ENCODE peak calls at places on chromosome 22, in ten cellular contexts. One of them, this sample, is unnamed. For H3K27me3 and H3K36me3, the result is how much of the 10 kb centered on the place peaks cover.

GRCh38 chr22:46057206-46057605 is 80.2 kb upstream of the WNT7B start:
- DNase-seq in body of pancreas: peak
- DNase-seq in colonic mucosa: no peak
- DNase-seq in Peyer's patch: no peak
- DNase-seq in esophagus squamous epithelium: no peak
- DNase-seq in aorta: peak
- DNase-seq in cardiac muscle cell: no peak
- DNase-seq in naive thymus-derived CD4-positive, alpha-beta T cell: no peak
- DNase-seq in stomach: peak
- DNase-seq in fibroblast of lung: peak
- DNase-seq in this sample: no peak

GRCh38 chr22:46451741-46452140 is 85.7 kb downstream of the CELSR1 start:
- DNase-seq in body of pancreas: no peak
- DNase-seq in colonic mucosa: no peak
- DNase-seq in Peyer's patch: no peak
- DNase-seq in esophagus squamous epithelium: no peak
- DNase-seq in aorta: no peak
- DNase-seq in cardiac muscle cell: no peak
- DNase-seq in naive thymus-derived CD4-positive, alpha-beta T cell: no peak
- DNase-seq in stomach: no peak
- DNase-seq in fibroblast of lung: no peak
- DNase-seq in this sample: no peak

GRCh38 chr22:42270512-42271190 is at the start of gene TCF20:
- DNase-seq in body of pancreas: peak
- DNase-seq in colonic mucosa: peak
- DNase-seq in Peyer's patch: peak
- DNase-seq in esophagus squamous epithelium: no peak
- DNase-seq in aorta: peak
- DNase-seq in cardiac muscle cell: peak
- DNase-seq in naive thymus-derived CD4-positive, alpha-beta T cell: peak
- DNase-seq in stomach: peak
- DNase-seq in fibroblast of lung: peak
- DNase-seq in this sample: peak

GRCh38 chr22:33049125-33049729 is 9.0 kb downstream of the SYN3 start:
- DNase-seq in body of pancreas: peak
- DNase-seq in colonic mucosa: peak
- DNase-seq in Peyer's patch: peak
- DNase-seq in esophagus squamous epithelium: no peak
- DNase-seq in aorta: peak
- DNase-seq in cardiac muscle cell: peak
- DNase-seq in naive thymus-derived CD4-positive, alpha-beta T cell: peak
- DNase-seq in stomach: peak
- DNase-seq in fibroblast of lung: peak
- DNase-seq in this sample: peak

GRCh38 chr22:30868663-30869385 is 99.8 kb downstream of the MORC2 start:
- DNase-seq in body of pancreas: no peak
- DNase-seq in colonic mucosa: no peak
- DNase-seq in Peyer's patch: no peak
- DNase-seq in esophagus squamous epithelium: no peak
- DNase-seq in aorta: peak
- DNase-seq in cardiac muscle cell: no peak
- DNase-seq in naive thymus-derived CD4-positive, alpha-beta T cell: no peak
- DNase-seq in stomach: no peak
- DNase-seq in fibroblast of lung: peak
- DNase-seq in this sample: no peak

GRCh38 chr22:17664414-17665045 is 26.0 kb downstream of the BCL2L13 start:
- DNase-seq in body of pancreas: no peak
- DNase-seq in colonic mucosa: no peak
- DNase-seq in Peyer's patch: no peak
- DNase-seq in esophagus squamous epithelium: no peak
- DNase-seq in aorta: no peak
- DNase-seq in cardiac muscle cell: no peak
- DNase-seq in naive thymus-derived CD4-positive, alpha-beta T cell: no peak
- DNase-seq in stomach: no peak
- DNase-seq in fibroblast of lung: no peak
- DNase-seq in this sample: no peak

GRCh38 chr22:16917144-16918003 is 90.6 kb downstream of the GAB4 start:
- DNase-seq in body of pancreas: peak
- DNase-seq in colonic mucosa: peak
- DNase-seq in Peyer's patch: peak
- DNase-seq in esophagus squamous epithelium: no peak
- DNase-seq in aorta: peak
- DNase-seq in cardiac muscle cell: peak
- DNase-seq in naive thymus-derived CD4-positive, alpha-beta T cell: peak
- DNase-seq in stomach: peak
- DNase-seq in fibroblast of lung: peak
- DNase-seq in this sample: peak

GRCh38 chr22:32752326-32752725 is 49.2 kb upstream of the TIMP3 start:
- DNase-seq in body of pancreas: no peak
- DNase-seq in colonic mucosa: no peak
- DNase-seq in Peyer's patch: no peak
- DNase-seq in esophagus squamous epithelium: no peak
- DNase-seq in aorta: no peak
- DNase-seq in cardiac muscle cell: no peak
- DNase-seq in naive thymus-derived CD4-positive, alpha-beta T cell: no peak
- DNase-seq in stomach: no peak
- DNase-seq in fibroblast of lung: no peak
- DNase-seq in this sample: no peak

GRCh38 chr22:33038131-33038772 is 19.9 kb downstream of the SYN3 start:
- DNase-seq in body of pancreas: no peak
- DNase-seq in colonic mucosa: no peak
- DNase-seq in Peyer's patch: no peak
- DNase-seq in esophagus squamous epithelium: no peak
- DNase-seq in aorta: no peak
- DNase-seq in cardiac muscle cell: no peak
- DNase-seq in naive thymus-derived CD4-positive, alpha-beta T cell: no peak
- DNase-seq in stomach: no peak
- DNase-seq in fibroblast of lung: no peak
- DNase-seq in this sample: no peak

GRCh38 chr22:20750461-20751184 is 23.3 kb upstream of the SERPIND1 start:
- DNase-seq in body of pancreas: peak
- DNase-seq in colonic mucosa: peak
- DNase-seq in Peyer's patch: peak
- DNase-seq in esophagus squamous epithelium: no peak
- DNase-seq in aorta: peak
- DNase-seq in cardiac muscle cell: peak
- DNase-seq in naive thymus-derived CD4-positive, alpha-beta T cell: no peak
- DNase-seq in stomach: peak
- DNase-seq in fibroblast of lung: peak
- DNase-seq in this sample: peak

GRCh38 chr22:24289138-24289537 is 18.5 kb downstream of the SPECC1L start:
- DNase-seq in body of pancreas: no peak
- DNase-seq in colonic mucosa: no peak
- DNase-seq in Peyer's patch: no peak
- DNase-seq in esophagus squamous epithelium: no peak
- DNase-seq in aorta: no peak
- DNase-seq in cardiac muscle cell: peak
- DNase-seq in naive thymus-derived CD4-positive, alpha-beta T cell: no peak
- DNase-seq in stomach: no peak
- DNase-seq in fibroblast of lung: peak
- DNase-seq in this sample: no peak

GRCh38 chr22:42901790-42902508 is 44.9 kb upstream of the ARFGAP3 start:
- DNase-seq in body of pancreas: no peak
- DNase-seq in colonic mucosa: no peak
- DNase-seq in Peyer's patch: no peak
- DNase-seq in esophagus squamous epithelium: no peak
- DNase-seq in aorta: no peak
- DNase-seq in cardiac muscle cell: no peak
- DNase-seq in naive thymus-derived CD4-positive, alpha-beta T cell: no peak
- DNase-seq in stomach: no peak
- DNase-seq in fibroblast of lung: no peak
- DNase-seq in this sample: peak

GRCh38 chr22:24421428-24421931 is 5.9 kb upstream of the ADORA2A start:
- DNase-seq in body of pancreas: no peak
- DNase-seq in colonic mucosa: no peak
- DNase-seq in Peyer's patch: no peak
- DNase-seq in esophagus squamous epithelium: no peak
- DNase-seq in aorta: no peak
- DNase-seq in cardiac muscle cell: no peak
- DNase-seq in naive thymus-derived CD4-positive, alpha-beta T cell: peak
- DNase-seq in stomach: no peak
- DNase-seq in fibroblast of lung: no peak
- DNase-seq in this sample: no peak

GRCh38 chr22:42080287-42080686 is 787 bp downstream of the SMDT1 start:
- DNase-seq in body of pancreas: peak
- DNase-seq in colonic mucosa: peak
- DNase-seq in Peyer's patch: peak
- DNase-seq in esophagus squamous epithelium: no peak
- DNase-seq in aorta: no peak
- DNase-seq in cardiac muscle cell: peak
- DNase-seq in naive thymus-derived CD4-positive, alpha-beta T cell: no peak
- DNase-seq in stomach: peak
- DNase-seq in fibroblast of lung: peak
- DNase-seq in this sample: no peak

GRCh38 chr22:37518509-37519267 is 527 bp downstream of the CARD10 start:
- DNase-seq in body of pancreas: peak
- DNase-seq in colonic mucosa: peak
- DNase-seq in Peyer's patch: no peak
- DNase-seq in esophagus squamous epithelium: no peak
- DNase-seq in aorta: no peak
- DNase-seq in cardiac muscle cell: peak
- DNase-seq in naive thymus-derived CD4-positive, alpha-beta T cell: no peak
- DNase-seq in stomach: no peak
- DNase-seq in fibroblast of lung: no peak
- DNase-seq in this sample: no peak

GRCh38 chr22:28560005-28560742 is 119.5 kb downstream of the TTC28 start:
- DNase-seq in body of pancreas: no peak
- DNase-seq in colonic mucosa: no peak
- DNase-seq in Peyer's patch: no peak
- DNase-seq in esophagus squamous epithelium: no peak
- DNase-seq in aorta: no peak
- DNase-seq in cardiac muscle cell: no peak
- DNase-seq in naive thymus-derived CD4-positive, alpha-beta T cell: no peak
- DNase-seq in stomach: no peak
- DNase-seq in fibroblast of lung: peak
- DNase-seq in this sample: no peak

DNA sequence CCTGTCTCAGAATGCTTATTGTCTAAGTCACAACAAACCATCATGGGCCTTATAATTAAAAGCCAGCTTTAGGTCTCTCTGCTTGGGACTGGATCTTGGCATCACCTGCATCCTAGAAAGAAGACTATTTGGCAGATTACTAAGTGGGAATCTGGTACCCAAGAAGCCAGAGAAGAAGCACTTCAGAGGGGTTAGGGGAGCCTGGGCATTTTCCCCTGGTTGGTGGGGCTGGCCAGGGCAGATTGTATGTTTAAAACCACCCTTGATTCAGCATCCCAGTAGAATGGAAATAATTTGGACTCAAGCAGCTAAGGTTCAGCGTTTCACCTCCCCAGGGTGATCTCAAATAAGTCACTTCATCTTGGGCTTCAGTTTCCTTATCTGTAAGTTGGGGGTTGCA is 193.7 kb downstream of the MIAT start:
- DNase-seq in body of pancreas: no peak
- DNase-seq in colonic mucosa: no peak
- DNase-seq in Peyer's patch: no peak
- DNase-seq in esophagus squamous epithelium: no peak
- DNase-seq in aorta: no peak
- DNase-seq in cardiac muscle cell: no peak
- DNase-seq in naive thymus-derived CD4-positive, alpha-beta T cell: no peak
- DNase-seq in stomach: no peak
- DNase-seq in fibroblast of lung: no peak
- DNase-seq in this sample: no peak
- H3K27me3 ChIP-seq in body of pancreas: under half
- H3K27me3 ChIP-seq in colonic mucosa: under half
- H3K27me3 ChIP-seq in Peyer's patch: under half
- H3K27me3 ChIP-seq in esophagus squamous epithelium: under half
- H3K27me3 ChIP-seq in aorta: under half
- H3K27me3 ChIP-seq in cardiac muscle cell: under half
- H3K27me3 ChIP-seq in naive thymus-derived CD4-positive, alpha-beta T cell: under half
- H3K27me3 ChIP-seq in stomach: under half
- H3K27me3 ChIP-seq in fibroblast of lung: under half
- H3K27me3 ChIP-seq in this sample: under half

DNA sequence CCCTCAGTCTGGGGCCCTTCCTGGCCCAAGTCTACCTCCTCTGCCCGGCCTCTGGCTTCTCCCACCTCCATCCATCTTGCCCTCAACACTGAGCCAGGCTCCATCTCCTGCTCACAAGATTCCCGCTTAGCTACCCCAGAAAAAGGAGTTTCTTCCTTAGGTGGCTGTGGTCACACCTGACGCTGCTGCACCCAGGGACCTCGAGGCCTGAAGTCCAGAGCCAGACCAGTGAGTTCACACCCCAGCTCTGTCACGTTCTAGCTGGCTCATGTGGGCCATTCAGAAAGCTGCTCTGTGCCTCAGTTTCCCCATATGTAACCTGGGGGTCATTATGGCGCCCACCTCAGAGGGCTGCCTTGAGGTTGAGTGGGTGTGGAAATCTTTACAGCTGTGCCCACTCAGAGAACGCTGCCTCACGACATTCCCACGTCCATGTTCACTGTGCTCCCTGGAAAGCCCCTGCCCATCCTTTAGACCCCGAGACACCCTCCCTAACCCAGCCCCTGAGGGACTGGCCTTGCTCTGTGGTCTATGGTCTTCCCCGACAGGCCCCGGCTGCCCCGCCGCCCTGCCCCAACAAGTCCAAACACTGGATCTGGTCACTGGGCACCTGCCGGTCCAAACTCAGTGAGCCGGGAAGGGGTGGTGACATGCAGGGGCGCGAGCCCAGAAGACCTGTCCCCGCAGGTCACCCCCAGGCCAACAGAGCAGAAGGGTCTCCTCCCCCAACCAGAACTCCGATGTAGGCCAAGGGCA is 9.8 kb downstream of the PLXNB2 start:
- DNase-seq in body of pancreas: no peak
- DNase-seq in colonic mucosa: no peak
- DNase-seq in Peyer's patch: no peak
- DNase-seq in esophagus squamous epithelium: no peak
- DNase-seq in aorta: no peak
- DNase-seq in cardiac muscle cell: no peak
- DNase-seq in naive thymus-derived CD4-positive, alpha-beta T cell: no peak
- DNase-seq in stomach: no peak
- DNase-seq in fibroblast of lung: no peak
- DNase-seq in this sample: no peak
- H3K36me3 ChIP-seq in body of pancreas: under half
- H3K36me3 ChIP-seq in colonic mucosa: under half
- H3K36me3 ChIP-seq in Peyer's patch: under half
- H3K36me3 ChIP-seq in esophagus squamous epithelium: under half
- H3K36me3 ChIP-seq in aorta: under half
- H3K36me3 ChIP-seq in cardiac muscle cell: under half
- H3K36me3 ChIP-seq in naive thymus-derived CD4-positive, alpha-beta T cell: under half
- H3K36me3 ChIP-seq in stomach: under half
- H3K36me3 ChIP-seq in fibroblast of lung: under half
- H3K36me3 ChIP-seq in this sample: under half

GRCh38 chr22:43923191-43923590 is 414 bp upstream of the PNPLA3 start:
- DNase-seq in body of pancreas: no peak
- DNase-seq in colonic mucosa: no peak
- DNase-seq in Peyer's patch: no peak
- DNase-seq in esophagus squamous epithelium: no peak
- DNase-seq in aorta: no peak
- DNase-seq in cardiac muscle cell: no peak
- DNase-seq in naive thymus-derived CD4-positive, alpha-beta T cell: peak
- DNase-seq in stomach: no peak
- DNase-seq in fibroblast of lung: peak
- DNase-seq in this sample: no peak
- H3K27me3 ChIP-seq in body of pancreas: under half
- H3K27me3 ChIP-seq in colonic mucosa: under half
- H3K27me3 ChIP-seq in Peyer's patch: under half
- H3K27me3 ChIP-seq in esophagus squamous epithelium: half or more
- H3K27me3 ChIP-seq in aorta: under half
- H3K27me3 ChIP-seq in cardiac muscle cell: under half
- H3K27me3 ChIP-seq in naive thymus-derived CD4-positive, alpha-beta T cell: under half
- H3K27me3 ChIP-seq in stomach: half or more
- H3K27me3 ChIP-seq in fibroblast of lung: under half
- H3K27me3 ChIP-seq in this sample: under half

GRCh38 chr22:19132153-19132552 is 1.0 kb downstream of the TSSK2 start:
- DNase-seq in body of pancreas: no peak
- DNase-seq in colonic mucosa: no peak
- DNase-seq in Peyer's patch: no peak
- DNase-seq in esophagus squamous epithelium: no peak
- DNase-seq in aorta: no peak
- DNase-seq in cardiac muscle cell: no peak
- DNase-seq in naive thymus-derived CD4-positive, alpha-beta T cell: no peak
- DNase-seq in stomach: no peak
- DNase-seq in fibroblast of lung: no peak
- DNase-seq in this sample: no peak
- H3K36me3 ChIP-seq in body of pancreas: under half
- H3K36me3 ChIP-seq in colonic mucosa: under half
- H3K36me3 ChIP-seq in Peyer's patch: under half
- H3K36me3 ChIP-seq in esophagus squamous epithelium: under half
- H3K36me3 ChIP-seq in aorta: under half
- H3K36me3 ChIP-seq in cardiac muscle cell: under half
- H3K36me3 ChIP-seq in naive thymus-derived CD4-positive, alpha-beta T cell: under half
- H3K36me3 ChIP-seq in stomach: half or more
- H3K36me3 ChIP-seq in fibroblast of lung: under half
- H3K36me3 ChIP-seq in this sample: under half